ENCODE peak calls at places on chromosome X, in seven cellular contexts. W is CD4-positive, alpha-beta T cell; E is left ventricle myocardium inferior; N is Panc1; Z is thoracic aorta; L is prostate gland; Y is WERI-Rb-1. P is an unnamed sample.

GRCh38 chrX:3549442-3549875 is 164.0 kb downstream of the PRKX start:
- DNase-seq in W (no peak), Z (no peak), L (no peak), N (no peak), E (peak; percentile 13), Y (no peak), P (no peak)

GRCh38 chrX:13126785-13127184 is 82.4 kb upstream of the FAM9C start:
- DNase-seq in N (no peak), E (no peak), Y (no peak), L (no peak), W (no peak), Z (no peak), P (no peak)

GRCh38 chrX:295136-295535 is 14.0 kb downstream of the PLCXD1 start:
- DNase-seq in Y (no peak), L (no peak), Z (no peak), W (no peak), E (no peak), N (no peak), P (no peak)

GRCh38 chrX:12610079-12610478 is 181.1 kb upstream of the PRPS2 start:
- DNase-seq in L (no peak), Z (no peak), W (no peak), Y (no peak), N (no peak), E (no peak), P (no peak)

GRCh38 chrX:33465137-33465536 is 253.8 kb upstream of the DMD start:
- DNase-seq in L (no peak), Z (no peak), W (no peak), Y (no peak), N (no peak), E (no peak), P (no peak)

GRCh38 chrX:2351321-2351720 is 149.5 kb downstream of the DHRSX start:
- DNase-seq in L (no peak), E (no peak), W (no peak), N (no peak), Z (no peak), Y (no peak), P (no peak)

GRCh38 chrX:137545711-137546651 is 19.9 kb upstream of the ZIC3 start:
- DNase-seq in W (no peak), L (no peak), Z (no peak), Y (no peak), E (no peak), N (no peak), P (no peak)

GRCh38 chrX:10447577-10448214 is 172.7 kb downstream of the MID1 start:
- DNase-seq in L (peak; percentile 19), E (no peak), Y (no peak), N (no peak), Z (no peak), W (no peak), P (no peak)

GRCh38 chrX:150205011-150205410 is 158.1 kb upstream of the MAMLD1 start:
- DNase-seq in Y (no peak), W (no peak), N (no peak), Z (no peak), L (no peak), E (no peak), P (no peak)

DNA sequence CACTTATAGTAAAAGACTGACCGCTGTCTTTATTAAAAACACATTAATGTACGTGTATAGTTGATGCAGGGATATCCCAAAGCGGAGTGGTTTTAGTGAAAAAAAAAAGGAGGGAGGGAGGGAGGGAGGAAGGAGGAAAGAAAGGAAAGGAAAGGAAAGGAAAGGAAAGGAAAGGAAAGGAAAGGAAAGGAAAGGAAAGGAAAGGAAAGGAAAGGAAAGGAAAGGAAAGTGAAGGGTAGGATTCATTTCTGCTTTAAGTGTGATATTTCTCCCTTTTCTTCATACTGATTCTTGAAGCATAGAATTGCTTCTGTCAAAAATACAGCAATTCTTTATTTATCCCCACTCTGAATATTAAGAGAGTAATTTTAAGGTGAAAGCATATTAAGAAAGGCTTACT is 504.9 kb downstream of the PPP4R3C start:
- DNase-seq in N (no peak), L (no peak), Z (no peak), Y (no peak), W (no peak), E (no peak), P (no peak)
- TF ChIP-seq CTCF in N (no peak), L (no peak), Z (no peak), Y (no peak), W (no peak), E (no peak), P (no peak)

GRCh38 chrX:97685753-97686152 is 802.0 kb downstream of the RPA4 start:
- DNase-seq in L (no peak), W (no peak), E (no peak), N (peak; percentile 12), Z (no peak), Y (peak; percentile 45), P (peak; percentile 3)
- TF ChIP-seq CTCF in L (peak; percentile 21), W (peak; percentile 17), E (peak; percentile 56), N (peak; percentile 66), Z (no peak), Y (peak; percentile 53), P (peak; percentile 29)

GRCh38 chrX:20067709-20068315 is 48.9 kb downstream of the MAP7D2 start:
- DNase-seq in L (peak; percentile 38), Z (peak; percentile 3), N (peak; percentile 18), W (no peak), Y (no peak), E (peak; percentile 72), P (no peak)

GRCh38 chrX:20071511-20072079 is 45.1 kb downstream of the MAP7D2 start:
- DNase-seq in N (no peak), W (no peak), Y (no peak), L (no peak), Z (no peak), E (no peak), P (no peak)

GRCh38 chrX:20063153-20063552 is 53.6 kb downstream of the MAP7D2 start:
- DNase-seq in L (no peak), N (no peak), E (no peak), Z (no peak), W (no peak), Y (no peak), P (no peak)

GRCh38 chrX:20063716-20064351 is 52.9 kb downstream of the MAP7D2 start:
- DNase-seq in L (no peak), Z (no peak), W (no peak), E (no peak), Y (peak; percentile 12), N (no peak), P (no peak)

GRCh38 chrX:20066968-20067708 is 49.6 kb downstream of the MAP7D2 start:
- DNase-seq in E (no peak), N (peak; percentile 30), L (peak; percentile 30), Z (no peak), Y (peak; percentile 14), W (peak; percentile 6), P (peak; percentile 7)
- TF ChIP-seq CTCF in E (peak; percentile 40), N (peak; percentile 72), L (peak; percentile 33), Z (no peak), Y (peak; percentile 72), W (no peak), P (no peak)

DNA sequence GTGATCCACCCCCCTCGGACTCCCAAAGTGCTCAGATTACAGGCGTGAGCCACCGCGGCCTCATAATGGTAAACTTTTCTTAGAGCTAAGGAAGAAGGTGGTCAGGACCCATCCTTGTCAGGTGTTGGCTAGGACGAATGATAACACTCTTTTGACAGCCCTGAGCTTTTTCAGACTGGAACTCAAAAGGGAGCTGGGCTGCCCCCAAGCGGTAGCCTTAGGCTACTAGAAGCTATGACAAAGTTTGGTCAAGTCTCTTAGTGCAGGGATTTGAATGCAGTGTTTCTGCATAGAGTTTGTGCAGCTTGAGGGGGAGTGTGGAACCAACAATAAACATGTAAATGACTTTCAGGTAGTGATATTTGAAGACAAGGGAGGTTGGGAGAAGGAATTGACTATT is 11.8 kb upstream of the HSD17B10 start:
- DNase-seq in Y (peak; percentile 55), Z (no peak), E (no peak), L (no peak), N (no peak), W (peak; percentile 9), P (peak; percentile 36)
- TF ChIP-seq CTCF in Y (peak; percentile 80), Z (no peak), E (peak; percentile 55), L (no peak), N (peak; percentile 81), W (peak; percentile 29), P (peak; percentile 31)

GRCh38 chrX:145213504-145213903 is 33.8 kb upstream of the SPANXN1 start:
- DNase-seq in N (no peak), Z (no peak), W (no peak), E (no peak), Y (no peak), L (no peak), P (no peak)
- TF ChIP-seq CTCF in N (peak; percentile 40), Z (no peak), W (no peak), E (no peak), Y (no peak), L (no peak), P (no peak)